ENCODE peak calls at places on chromosomes 13 and 19, in six cellular contexts. A is left kidney; M is activated naive CD8-positive, alpha-beta T cell treated with anti-CD3 and anti-CD28 coated beads, Interleukin-2, amount 50 U/mL, for 24 hours; Y is stimulated activated CD8-positive, alpha-beta memory T cell treated with anti-CD3 and anti-CD28 coated beads, Interleukin-15, amount 100 ng/mL, for 24 hours; O is HuH-7.5; G is ELF-1. K is an unnamed sample.

GRCh38 chr19:46745521-46746280 is at the start of gene FKRP:
- DNase-seq in A (peak; percentile 66), M (peak; percentile 46), Y (no peak), O (peak; percentile 68), G (no peak), K (no peak)

GRCh38 chr19:51783373-51783772 is 11.6 kb upstream of the FPR3 start:
- DNase-seq in A (peak; percentile 12), M (no peak), Y (no peak), O (no peak), G (peak; percentile 17), K (no peak)

GRCh38 chr13:79457390-79457789 is 23.6 kb upstream of the NDFIP2 start:
- DNase-seq in A (no peak), M (no peak), Y (no peak), O (no peak), G (no peak), K (no peak)

GRCh38 chr19:39046037-39046821 is 13.9 kb upstream of the FBXO27 start:
- DNase-seq in A (peak; percentile 28), M (no peak), Y (no peak), O (no peak), G (peak; percentile 54), K (no peak)

GRCh38 chr13:49046002-49046401 is 70.3 kb downstream of the FNDC3A start:
- DNase-seq in A (no peak), M (no peak), Y (no peak), O (no peak), G (no peak), K (no peak)

GRCh38 chr19:48997972-48998371 is 4.3 kb downstream of the RUVBL2 start:
- DNase-seq in A (peak; percentile 64), M (peak; percentile 71), Y (no peak), O (peak; percentile 76), G (peak; percentile 86), K (no peak)

GRCh38 chr13:88068975-88069374 is 397.8 kb downstream of the SLITRK5 start:
- DNase-seq in A (no peak), M (no peak), Y (no peak), O (no peak), G (peak; percentile 58), K (no peak)

GRCh38 chr19:55344444-55344843 is 4.8 kb downstream of the KMT5C start:
- DNase-seq in A (no peak), M (no peak), Y (no peak), O (no peak), G (peak; percentile 30), K (peak; percentile 58)

GRCh38 chr13:110528371-110528770 is 33.2 kb downstream of the RAB20 start:
- DNase-seq in A (no peak), M (no peak), Y (no peak), O (no peak), G (no peak), K (peak; percentile 81)

GRCh38 chr19:57813919-57814504 is 701 bp downstream of the ZNF552 start:
- DNase-seq in A (peak; percentile 22), M (no peak), Y (no peak), O (no peak), G (peak; percentile 80), K (no peak)

K was measured in foreskin melanocyte.